ENCODE peak calls at places on chromosomes 13 and 19, in seven cellular contexts. One of them, this sample, is unnamed.

GRCh38 chr13:60090579-60090978 is 73.1 kb downstream of the DIAPH3 start:
- DNase-seq in GM19239: no peak
- DNase-seq in ascending aorta: no peak
- DNase-seq in progenitor cell of endocrine pancreas: no peak
- DNase-seq in H9: no peak
- DNase-seq in ACHN: no peak
- DNase-seq in Calu3: no peak
- DNase-seq in this sample: no peak

GRCh38 chr19:35206855-35207254 is 21.7 kb downstream of the FAM187B start:
- DNase-seq in H9: no peak
- DNase-seq in Calu3: no peak
- DNase-seq in progenitor cell of endocrine pancreas: no peak
- DNase-seq in GM19239: no peak
- DNase-seq in ascending aorta: no peak
- DNase-seq in ACHN: no peak
- DNase-seq in this sample: no peak

GRCh38 chr19:18483119-18483518 is 38.8 kb downstream of the ELL start:
- DNase-seq in progenitor cell of endocrine pancreas: no peak
- DNase-seq in GM19239: no peak
- DNase-seq in ascending aorta: no peak
- DNase-seq in H9: no peak
- DNase-seq in ACHN: no peak
- DNase-seq in Calu3: no peak
- DNase-seq in this sample: no peak

GRCh38 chr13:52195052-52195837 is 35.8 kb upstream of the NEK3 start:
- DNase-seq in H9: peak
- DNase-seq in GM19239: peak
- DNase-seq in ACHN: no peak
- DNase-seq in ascending aorta: peak
- DNase-seq in progenitor cell of endocrine pancreas: no peak
- DNase-seq in Calu3: peak
- DNase-seq in this sample: no peak

GRCh38 chr19:8512115-8512967 is 1.6 kb downstream of the ZNF414 start:
- DNase-seq in Calu3: peak
- DNase-seq in ACHN: peak
- DNase-seq in H9: peak
- DNase-seq in GM19239: no peak
- DNase-seq in progenitor cell of endocrine pancreas: no peak
- DNase-seq in ascending aorta: no peak
- DNase-seq in this sample: no peak

GRCh38 chr19:16263115-16263839 is 61.3 kb upstream of the KLF2 start:
- DNase-seq in ascending aorta: no peak
- DNase-seq in progenitor cell of endocrine pancreas: no peak
- DNase-seq in ACHN: no peak
- DNase-seq in Calu3: no peak
- DNase-seq in GM19239: no peak
- DNase-seq in H9: no peak
- DNase-seq in this sample: no peak

GRCh38 chr13:92838786-92839185 is 387.8 kb upstream of the GPC6 start:
- DNase-seq in GM19239: no peak
- DNase-seq in H9: no peak
- DNase-seq in ascending aorta: no peak
- DNase-seq in ACHN: peak
- DNase-seq in progenitor cell of endocrine pancreas: no peak
- DNase-seq in Calu3: no peak
- DNase-seq in this sample: peak

GRCh38 chr13:30480292-30480947 is 14.7 kb upstream of the HMGB1 start:
- DNase-seq in GM19239: no peak
- DNase-seq in ACHN: no peak
- DNase-seq in Calu3: no peak
- DNase-seq in H9: no peak
- DNase-seq in ascending aorta: no peak
- DNase-seq in progenitor cell of endocrine pancreas: no peak
- DNase-seq in this sample: no peak

GRCh38 chr13:55816976-55817601 is 1323.6 kb upstream of the PRR20A start:
- DNase-seq in Calu3: no peak
- DNase-seq in GM19239: no peak
- DNase-seq in ACHN: no peak
- DNase-seq in ascending aorta: no peak
- DNase-seq in progenitor cell of endocrine pancreas: no peak
- DNase-seq in H9: no peak
- DNase-seq in this sample: no peak

GRCh38 chr13:85798999-85799646 is at the start of gene SLITRK6:
- DNase-seq in H9: peak
- DNase-seq in ACHN: peak
- DNase-seq in Calu3: peak
- DNase-seq in ascending aorta: no peak
- DNase-seq in progenitor cell of endocrine pancreas: no peak
- DNase-seq in GM19239: no peak
- DNase-seq in this sample: peak

GRCh38 chr13:110306340-110306959 is 507 bp downstream of the COL4A1 start:
- DNase-seq in ACHN: no peak
- DNase-seq in ascending aorta: no peak
- DNase-seq in H9: peak
- DNase-seq in GM19239: no peak
- DNase-seq in progenitor cell of endocrine pancreas: no peak
- DNase-seq in Calu3: no peak
- DNase-seq in this sample: no peak

GRCh38 chr13:66264976-66265375 is 965.2 kb downstream of the PCDH9 start:
- DNase-seq in ACHN: peak
- DNase-seq in ascending aorta: no peak
- DNase-seq in GM19239: no peak
- DNase-seq in progenitor cell of endocrine pancreas: no peak
- DNase-seq in H9: no peak
- DNase-seq in Calu3: no peak
- DNase-seq in this sample: no peak

GRCh38 chr13:98142427-98143156 is at the start of gene FARP1:
- DNase-seq in Calu3: peak
- DNase-seq in H9: peak
- DNase-seq in ACHN: peak
- DNase-seq in GM19239: peak
- DNase-seq in progenitor cell of endocrine pancreas: peak
- DNase-seq in ascending aorta: no peak
- DNase-seq in this sample: no peak

GRCh38 chr13:30257433-30258099 is 49.8 kb downstream of the KATNAL1 start:
- DNase-seq in ascending aorta: no peak
- DNase-seq in progenitor cell of endocrine pancreas: no peak
- DNase-seq in ACHN: no peak
- DNase-seq in H9: peak
- DNase-seq in Calu3: no peak
- DNase-seq in GM19239: no peak
- DNase-seq in this sample: no peak

GRCh38 chr13:49184621-49185020 is 35.5 kb upstream of the MLNR start:
- DNase-seq in H9: no peak
- DNase-seq in Calu3: no peak
- DNase-seq in progenitor cell of endocrine pancreas: no peak
- DNase-seq in ascending aorta: no peak
- DNase-seq in ACHN: no peak
- DNase-seq in GM19239: no peak
- DNase-seq in this sample: no peak

GRCh38 chr19:51002101-51002532 is 713 bp upstream of the KLK8 start:
- DNase-seq in GM19239: no peak
- DNase-seq in Calu3: peak
- DNase-seq in ACHN: no peak
- DNase-seq in ascending aorta: no peak
- DNase-seq in progenitor cell of endocrine pancreas: no peak
- DNase-seq in H9: peak
- DNase-seq in this sample: no peak

GRCh38 chr19:7881910-7882309 is 6.4 kb upstream of the LRRC8E start:
- DNase-seq in progenitor cell of endocrine pancreas: no peak
- DNase-seq in ACHN: no peak
- DNase-seq in Calu3: no peak
- DNase-seq in GM19239: no peak
- DNase-seq in H9: no peak
- DNase-seq in ascending aorta: no peak
- DNase-seq in this sample: no peak

GRCh38 chr13:35832551-35832950 is 298.6 kb downstream of the DCLK1 start:
- DNase-seq in GM19239: no peak
- DNase-seq in ascending aorta: no peak
- DNase-seq in Calu3: no peak
- DNase-seq in ACHN: no peak
- DNase-seq in H9: no peak
- DNase-seq in progenitor cell of endocrine pancreas: no peak
- DNase-seq in this sample: no peak

GRCh38 chr13:22948421-22948820 is 232.4 kb upstream of the SGCG start:
- DNase-seq in GM19239: no peak
- DNase-seq in H9: no peak
- DNase-seq in ACHN: no peak
- DNase-seq in progenitor cell of endocrine pancreas: no peak
- DNase-seq in Calu3: no peak
- DNase-seq in ascending aorta: no peak
- DNase-seq in this sample: no peak

GRCh38 chr19:46049597-46049996 is 8.8 kb upstream of the IGFL4 start:
- DNase-seq in progenitor cell of endocrine pancreas: no peak
- DNase-seq in H9: peak
- DNase-seq in GM19239: no peak
- DNase-seq in ACHN: no peak
- DNase-seq in ascending aorta: no peak
- DNase-seq in Calu3: peak
- DNase-seq in this sample: no peak

GRCh38 chr13:92355213-92355612 is 871.4 kb upstream of the GPC6 start:
- DNase-seq in progenitor cell of endocrine pancreas: no peak
- DNase-seq in GM19239: no peak
- DNase-seq in Calu3: no peak
- DNase-seq in ACHN: peak
- DNase-seq in H9: peak
- DNase-seq in ascending aorta: no peak
- DNase-seq in this sample: no peak

GRCh38 chr19:53091413-53091812 is 11.8 kb downstream of the ZNF160 start:
- DNase-seq in Calu3: no peak
- DNase-seq in H9: peak
- DNase-seq in progenitor cell of endocrine pancreas: no peak
- DNase-seq in ACHN: no peak
- DNase-seq in GM19239: no peak
- DNase-seq in ascending aorta: no peak
- DNase-seq in this sample: no peak

GRCh38 chr13:44810067-44810840 is 179.0 kb downstream of the NUFIP1 start:
- DNase-seq in ascending aorta: no peak
- DNase-seq in progenitor cell of endocrine pancreas: no peak
- DNase-seq in Calu3: peak
- DNase-seq in GM19239: no peak
- DNase-seq in ACHN: no peak
- DNase-seq in H9: no peak
- DNase-seq in this sample: no peak

GRCh38 chr13:87777395-87777794 is 106.2 kb downstream of the SLITRK5 start:
- DNase-seq in ACHN: peak
- DNase-seq in H9: no peak
- DNase-seq in GM19239: no peak
- DNase-seq in Calu3: no peak
- DNase-seq in ascending aorta: no peak
- DNase-seq in progenitor cell of endocrine pancreas: no peak
- DNase-seq in this sample: no peak

GRCh38 chr13:95607363-95607762 is 37.1 kb downstream of the DZIP1 start:
- DNase-seq in ACHN: no peak
- DNase-seq in progenitor cell of endocrine pancreas: no peak
- DNase-seq in Calu3: no peak
- DNase-seq in ascending aorta: no peak
- DNase-seq in H9: no peak
- DNase-seq in GM19239: no peak
- DNase-seq in this sample: no peak

GRCh38 chr19:41590945-41591344 is 15.0 kb downstream of the CEACAM21 start:
- DNase-seq in H9: no peak
- DNase-seq in progenitor cell of endocrine pancreas: no peak
- DNase-seq in ACHN: no peak
- DNase-seq in ascending aorta: no peak
- DNase-seq in Calu3: no peak
- DNase-seq in GM19239: no peak
- DNase-seq in this sample: no peak

GRCh38 chr19:34926361-34926684 is 380 bp upstream of the ZNF30 start:
- DNase-seq in ACHN: no peak
- DNase-seq in ascending aorta: no peak
- DNase-seq in Calu3: no peak
- DNase-seq in GM19239: no peak
- DNase-seq in H9: no peak
- DNase-seq in progenitor cell of endocrine pancreas: no peak
- DNase-seq in this sample: no peak

GRCh38 chr19:32910874-32911273 is 41.3 kb upstream of the SLC7A9 start:
- DNase-seq in ACHN: no peak
- DNase-seq in ascending aorta: no peak
- DNase-seq in progenitor cell of endocrine pancreas: no peak
- DNase-seq in GM19239: no peak
- DNase-seq in Calu3: no peak
- DNase-seq in H9: no peak
- DNase-seq in this sample: no peak

GRCh38 chr19:11130824-11131455 is 24.6 kb downstream of the SPC24 start:
- DNase-seq in GM19239: peak
- DNase-seq in ascending aorta: no peak
- DNase-seq in Calu3: peak
- DNase-seq in progenitor cell of endocrine pancreas: peak
- DNase-seq in H9: peak
- DNase-seq in ACHN: peak
- DNase-seq in this sample: no peak

GRCh38 chr19:4369109-4369887 is 25.9 kb downstream of the MPND start:
- DNase-seq in ACHN: peak
- DNase-seq in progenitor cell of endocrine pancreas: no peak
- DNase-seq in H9: peak
- DNase-seq in ascending aorta: no peak
- DNase-seq in GM19239: peak
- DNase-seq in Calu3: peak
- DNase-seq in this sample: no peak

GRCh38 chr13:90710355-90710754 is 637.1 kb upstream of the MIR17HG start:
- DNase-seq in H9: no peak
- DNase-seq in ACHN: no peak
- DNase-seq in ascending aorta: no peak
- DNase-seq in progenitor cell of endocrine pancreas: no peak
- DNase-seq in Calu3: no peak
- DNase-seq in GM19239: no peak
- DNase-seq in this sample: no peak